ENCODE peak calls at places on chromosomes 4 and X, in seven cellular contexts. D, X, R, O, K, B and A are unnamed samples.

GRCh38 chr4:156957558-156957957 is 14.0 kb downstream of the PDGFC start:
- DNase-seq in B (no peak), K (no peak), D (no peak), O (no peak), R (no peak), X (no peak), A (no peak)

GRCh38 chrX:63743596-63743995 is 41.4 kb downstream of the ARHGEF9 start:
- DNase-seq in R (no peak), B (no peak), X (no peak), D (no peak), K (no peak), O (no peak), A (no peak)

GRCh38 chrX:49761481-49761880 is 65.7 kb upstream of the PAGE1 start:
- DNase-seq in B (no peak), R (no peak), K (peak), O (no peak), D (peak), X (no peak), A (no peak)

GRCh38 chrX:63453571-63453970 is 102.4 kb upstream of the SPIN4 start:
- DNase-seq in K (no peak), B (no peak), O (no peak), D (no peak), R (no peak), X (no peak), A (no peak)

GRCh38 chr4:110196206-110196870 is 2.1 kb downstream of the ELOVL6 start:
- DNase-seq in O (peak), X (peak), B (peak), R (peak), K (peak), D (peak), A (no peak)

GRCh38 chrX:19514791-19515614 is at the start of gene MAP3K15:
- DNase-seq in X (no peak), K (peak), O (no peak), B (no peak), D (peak), R (peak), A (no peak)

GRCh38 chr4:180913750-180914149 is 1329.5 kb upstream of the TENM3 start:
- DNase-seq in R (no peak), D (no peak), O (no peak), X (no peak), K (peak), B (no peak), A (no peak)

GRCh38 chrX:107576841-107577240 is 51.5 kb upstream of the PRPS1 start:
- DNase-seq in D (no peak), B (no peak), X (no peak), R (no peak), O (no peak), K (no peak), A (no peak)

GRCh38 chrX:40169193-40170086 is 71.7 kb upstream of the BCOR start:
- DNase-seq in X (peak), R (peak), O (peak), B (peak), K (peak), D (peak), A (peak)

GRCh38 chrX:107228486-107228819 is 22.0 kb downstream of the DNAAF6 start:
- DNase-seq in X (no peak), O (no peak), D (no peak), K (no peak), R (no peak), B (no peak), A (no peak)

GRCh38 chr4:138512766-138513165 is 270.6 kb upstream of the SLC7A11 start:
- DNase-seq in B (no peak), O (no peak), K (no peak), X (no peak), D (no peak), R (no peak), A (no peak)

GRCh38 chrX:3603026-3603661 is 110.3 kb downstream of the PRKX start:
- DNase-seq in K (no peak), X (no peak), O (no peak), B (no peak), D (no peak), R (no peak), A (no peak)